ENCODE peak calls at places on chromosomes 3 and 15, in ten cellular contexts. One of them, this sample, is unnamed.

GRCh38 chr15:99250001-99250400 is 620 bp upstream of the TTC23 start:
- DNase-seq in stimulated activated CD4-positive, alpha-beta T cell treated with anti-CD3 and anti-CD28 coated beads, TNF-alpha, amount 100 ng/mL, for 4 hours: no peak
- DNase-seq in HCEC 1CT: no peak
- DNase-seq in EL: no peak
- DNase-seq in activated naive CD4-positive, alpha-beta T cell treated with Interleukin-2 at 50 U/mL for 16 hours: no peak
- DNase-seq in IMR-90: no peak
- DNase-seq in NCI-H748 treated with DMSO at 0.1 percent for 48 hours: no peak
- DNase-seq in PC-9: no peak
- DNase-seq in tibial artery: no peak
- DNase-seq in T-helper 1 cell: no peak
- DNase-seq in this sample: no peak

GRCh38 chr15:63374686-63375520 is 6.7 kb downstream of the CA12 start:
- DNase-seq in NCI-H748 treated with DMSO at 0.1 percent for 48 hours: no peak
- DNase-seq in stimulated activated CD4-positive, alpha-beta T cell treated with anti-CD3 and anti-CD28 coated beads, TNF-alpha, amount 100 ng/mL, for 4 hours: no peak
- DNase-seq in T-helper 1 cell: peak; percentile 54
- DNase-seq in activated naive CD4-positive, alpha-beta T cell treated with Interleukin-2 at 50 U/mL for 16 hours: peak; percentile 8
- DNase-seq in PC-9: peak; percentile 57
- DNase-seq in HCEC 1CT: peak; percentile 79
- DNase-seq in EL: peak; percentile 78
- DNase-seq in IMR-90: peak; percentile 80
- DNase-seq in tibial artery: peak; percentile 76
- DNase-seq in this sample: peak; percentile 82

GRCh38 chr3:23761440-23761896 is 44.3 kb upstream of the UBE2E1 start:
- DNase-seq in EL: peak; percentile 53
- DNase-seq in activated naive CD4-positive, alpha-beta T cell treated with Interleukin-2 at 50 U/mL for 16 hours: no peak
- DNase-seq in HCEC 1CT: peak; percentile 71
- DNase-seq in NCI-H748 treated with DMSO at 0.1 percent for 48 hours: no peak
- DNase-seq in stimulated activated CD4-positive, alpha-beta T cell treated with anti-CD3 and anti-CD28 coated beads, TNF-alpha, amount 100 ng/mL, for 4 hours: no peak
- DNase-seq in PC-9: no peak
- DNase-seq in IMR-90: peak; percentile 55
- DNase-seq in T-helper 1 cell: peak; percentile 20
- DNase-seq in tibial artery: no peak
- DNase-seq in this sample: no peak

GRCh38 chr3:42036483-42036823 is 54.7 kb upstream of the TRAK1 start:
- DNase-seq in IMR-90: peak; percentile 97
- DNase-seq in T-helper 1 cell: no peak
- DNase-seq in HCEC 1CT: peak; percentile 96
- DNase-seq in PC-9: peak; percentile 38
- DNase-seq in activated naive CD4-positive, alpha-beta T cell treated with Interleukin-2 at 50 U/mL for 16 hours: no peak
- DNase-seq in EL: peak; percentile 95
- DNase-seq in NCI-H748 treated with DMSO at 0.1 percent for 48 hours: no peak
- DNase-seq in tibial artery: peak; percentile 60
- DNase-seq in stimulated activated CD4-positive, alpha-beta T cell treated with anti-CD3 and anti-CD28 coated beads, TNF-alpha, amount 100 ng/mL, for 4 hours: no peak
- DNase-seq in this sample: peak; percentile 96

GRCh38 chr3:55676643-55677042 is 189.5 kb upstream of the WNT5A start:
- DNase-seq in tibial artery: no peak
- DNase-seq in NCI-H748 treated with DMSO at 0.1 percent for 48 hours: no peak
- DNase-seq in EL: no peak
- DNase-seq in HCEC 1CT: no peak
- DNase-seq in stimulated activated CD4-positive, alpha-beta T cell treated with anti-CD3 and anti-CD28 coated beads, TNF-alpha, amount 100 ng/mL, for 4 hours: no peak
- DNase-seq in activated naive CD4-positive, alpha-beta T cell treated with Interleukin-2 at 50 U/mL for 16 hours: no peak
- DNase-seq in IMR-90: no peak
- DNase-seq in T-helper 1 cell: no peak
- DNase-seq in PC-9: peak; percentile 42
- DNase-seq in this sample: no peak

GRCh38 chr3:71148455-71149060 is 435.0 kb downstream of the FOXP1 start:
- DNase-seq in tibial artery: no peak
- DNase-seq in stimulated activated CD4-positive, alpha-beta T cell treated with anti-CD3 and anti-CD28 coated beads, TNF-alpha, amount 100 ng/mL, for 4 hours: no peak
- DNase-seq in activated naive CD4-positive, alpha-beta T cell treated with Interleukin-2 at 50 U/mL for 16 hours: no peak
- DNase-seq in T-helper 1 cell: no peak
- DNase-seq in NCI-H748 treated with DMSO at 0.1 percent for 48 hours: no peak
- DNase-seq in PC-9: no peak
- DNase-seq in HCEC 1CT: no peak
- DNase-seq in IMR-90: no peak
- DNase-seq in EL: no peak
- DNase-seq in this sample: no peak

GRCh38 chr3:70840106-70840870 is 527.9 kb upstream of the MDFIC2 start:
- DNase-seq in HCEC 1CT: no peak
- DNase-seq in activated naive CD4-positive, alpha-beta T cell treated with Interleukin-2 at 50 U/mL for 16 hours: no peak
- DNase-seq in PC-9: no peak
- DNase-seq in stimulated activated CD4-positive, alpha-beta T cell treated with anti-CD3 and anti-CD28 coated beads, TNF-alpha, amount 100 ng/mL, for 4 hours: no peak
- DNase-seq in T-helper 1 cell: no peak
- DNase-seq in IMR-90: peak; percentile 23
- DNase-seq in tibial artery: no peak
- DNase-seq in EL: no peak
- DNase-seq in NCI-H748 treated with DMSO at 0.1 percent for 48 hours: no peak
- DNase-seq in this sample: peak; percentile 66

GRCh38 chr3:31235062-31235704 is 297.5 kb upstream of the STT3B start:
- DNase-seq in HCEC 1CT: peak; percentile 26
- DNase-seq in T-helper 1 cell: no peak
- DNase-seq in tibial artery: no peak
- DNase-seq in activated naive CD4-positive, alpha-beta T cell treated with Interleukin-2 at 50 U/mL for 16 hours: no peak
- DNase-seq in stimulated activated CD4-positive, alpha-beta T cell treated with anti-CD3 and anti-CD28 coated beads, TNF-alpha, amount 100 ng/mL, for 4 hours: no peak
- DNase-seq in EL: peak; percentile 39
- DNase-seq in IMR-90: no peak
- DNase-seq in PC-9: no peak
- DNase-seq in NCI-H748 treated with DMSO at 0.1 percent for 48 hours: peak; percentile 32
- DNase-seq in this sample: no peak

GRCh38 chr15:89360294-89360971 is 25.8 kb upstream of the POLG start:
- DNase-seq in stimulated activated CD4-positive, alpha-beta T cell treated with anti-CD3 and anti-CD28 coated beads, TNF-alpha, amount 100 ng/mL, for 4 hours: no peak
- DNase-seq in PC-9: no peak
- DNase-seq in T-helper 1 cell: no peak
- DNase-seq in EL: no peak
- DNase-seq in tibial artery: no peak
- DNase-seq in NCI-H748 treated with DMSO at 0.1 percent for 48 hours: no peak
- DNase-seq in HCEC 1CT: no peak
- DNase-seq in IMR-90: no peak
- DNase-seq in activated naive CD4-positive, alpha-beta T cell treated with Interleukin-2 at 50 U/mL for 16 hours: no peak
- DNase-seq in this sample: no peak

GRCh38 chr3:48855681-48856447 is 8.2 kb upstream of the PRKAR2A start:
- DNase-seq in HCEC 1CT: no peak
- DNase-seq in PC-9: no peak
- DNase-seq in stimulated activated CD4-positive, alpha-beta T cell treated with anti-CD3 and anti-CD28 coated beads, TNF-alpha, amount 100 ng/mL, for 4 hours: no peak
- DNase-seq in activated naive CD4-positive, alpha-beta T cell treated with Interleukin-2 at 50 U/mL for 16 hours: no peak
- DNase-seq in IMR-90: no peak
- DNase-seq in NCI-H748 treated with DMSO at 0.1 percent for 48 hours: no peak
- DNase-seq in EL: no peak
- DNase-seq in tibial artery: no peak
- DNase-seq in T-helper 1 cell: no peak
- DNase-seq in this sample: no peak

GRCh38 chr3:143951351-143951971 is 20.2 kb upstream of the DIPK2A start:
- DNase-seq in EL: peak; percentile 34
- DNase-seq in IMR-90: peak; percentile 46
- DNase-seq in HCEC 1CT: peak; percentile 52
- DNase-seq in NCI-H748 treated with DMSO at 0.1 percent for 48 hours: no peak
- DNase-seq in tibial artery: no peak
- DNase-seq in stimulated activated CD4-positive, alpha-beta T cell treated with anti-CD3 and anti-CD28 coated beads, TNF-alpha, amount 100 ng/mL, for 4 hours: no peak
- DNase-seq in T-helper 1 cell: peak; percentile 39
- DNase-seq in activated naive CD4-positive, alpha-beta T cell treated with Interleukin-2 at 50 U/mL for 16 hours: peak; percentile 29
- DNase-seq in PC-9: no peak
- DNase-seq in this sample: no peak

This sample was measured in astrocyte.